ENCODE peak calls at places on chromosomes 1 and 21, in seven cellular contexts. One of them, this sample, is unnamed.

GRCh38 chr21:14875704-14876364 is 189.0 kb downstream of the NRIP1 start:
- DNase-seq in Calu3: peak
- DNase-seq in left ventricle myocardium inferior: no peak
- DNase-seq in stimulated activated CD4-positive, alpha-beta T cell treated with anti-CD3 and anti-CD28 coated beads, Interleukin-1b, Interleukin-23, amount 100 ng/mL, for 4 hours: no peak
- DNase-seq in activated naive CD8-positive, alpha-beta T cell treated with anti-CD3 and anti-CD28 coated beads, Interleukin-2, amount 50 U/mL, for 24 hours: no peak
- DNase-seq in central memory CD8-positive, alpha-beta T cell: no peak
- DNase-seq in right cardiac atrium: no peak
- DNase-seq in this sample: no peak

GRCh38 chr1:207495816-207496792 is at the start of gene CR1:
- DNase-seq in right cardiac atrium: peak
- DNase-seq in left ventricle myocardium inferior: peak
- DNase-seq in central memory CD8-positive, alpha-beta T cell: no peak
- DNase-seq in stimulated activated CD4-positive, alpha-beta T cell treated with anti-CD3 and anti-CD28 coated beads, Interleukin-1b, Interleukin-23, amount 100 ng/mL, for 4 hours: peak
- DNase-seq in Calu3: peak
- DNase-seq in activated naive CD8-positive, alpha-beta T cell treated with anti-CD3 and anti-CD28 coated beads, Interleukin-2, amount 50 U/mL, for 24 hours: peak
- DNase-seq in this sample: peak

GRCh38 chr1:24138481-24139158 is 4.3 kb downstream of the IL22RA1 start:
- DNase-seq in central memory CD8-positive, alpha-beta T cell: no peak
- DNase-seq in Calu3: no peak
- DNase-seq in left ventricle myocardium inferior: no peak
- DNase-seq in stimulated activated CD4-positive, alpha-beta T cell treated with anti-CD3 and anti-CD28 coated beads, Interleukin-1b, Interleukin-23, amount 100 ng/mL, for 4 hours: no peak
- DNase-seq in right cardiac atrium: no peak
- DNase-seq in activated naive CD8-positive, alpha-beta T cell treated with anti-CD3 and anti-CD28 coated beads, Interleukin-2, amount 50 U/mL, for 24 hours: no peak
- DNase-seq in this sample: no peak

GRCh38 chr1:202656951-202657646 is 53.2 kb downstream of the SYT2 start:
- DNase-seq in activated naive CD8-positive, alpha-beta T cell treated with anti-CD3 and anti-CD28 coated beads, Interleukin-2, amount 50 U/mL, for 24 hours: no peak
- DNase-seq in central memory CD8-positive, alpha-beta T cell: no peak
- DNase-seq in left ventricle myocardium inferior: no peak
- DNase-seq in stimulated activated CD4-positive, alpha-beta T cell treated with anti-CD3 and anti-CD28 coated beads, Interleukin-1b, Interleukin-23, amount 100 ng/mL, for 4 hours: no peak
- DNase-seq in right cardiac atrium: no peak
- DNase-seq in Calu3: peak
- DNase-seq in this sample: no peak

GRCh38 chr1:159008744-159009188 is 941 bp upstream of the IFI16 start:
- DNase-seq in activated naive CD8-positive, alpha-beta T cell treated with anti-CD3 and anti-CD28 coated beads, Interleukin-2, amount 50 U/mL, for 24 hours: peak
- DNase-seq in central memory CD8-positive, alpha-beta T cell: no peak
- DNase-seq in left ventricle myocardium inferior: no peak
- DNase-seq in stimulated activated CD4-positive, alpha-beta T cell treated with anti-CD3 and anti-CD28 coated beads, Interleukin-1b, Interleukin-23, amount 100 ng/mL, for 4 hours: peak
- DNase-seq in right cardiac atrium: no peak
- DNase-seq in Calu3: no peak
- DNase-seq in this sample: no peak

GRCh38 chr21:31714741-31715365 is 17.1 kb downstream of the SCAF4 start:
- DNase-seq in stimulated activated CD4-positive, alpha-beta T cell treated with anti-CD3 and anti-CD28 coated beads, Interleukin-1b, Interleukin-23, amount 100 ng/mL, for 4 hours: no peak
- DNase-seq in activated naive CD8-positive, alpha-beta T cell treated with anti-CD3 and anti-CD28 coated beads, Interleukin-2, amount 50 U/mL, for 24 hours: no peak
- DNase-seq in central memory CD8-positive, alpha-beta T cell: no peak
- DNase-seq in right cardiac atrium: no peak
- DNase-seq in left ventricle myocardium inferior: no peak
- DNase-seq in Calu3: no peak
- DNase-seq in this sample: no peak

GRCh38 chr1:77514871-77515776 is 167.3 kb downstream of the ZZZ3 start:
- DNase-seq in activated naive CD8-positive, alpha-beta T cell treated with anti-CD3 and anti-CD28 coated beads, Interleukin-2, amount 50 U/mL, for 24 hours: no peak
- DNase-seq in Calu3: no peak
- DNase-seq in left ventricle myocardium inferior: peak
- DNase-seq in right cardiac atrium: peak
- DNase-seq in stimulated activated CD4-positive, alpha-beta T cell treated with anti-CD3 and anti-CD28 coated beads, Interleukin-1b, Interleukin-23, amount 100 ng/mL, for 4 hours: no peak
- DNase-seq in central memory CD8-positive, alpha-beta T cell: no peak
- DNase-seq in this sample: no peak

GRCh38 chr1:201708085-201708512 is 120.9 kb upstream of the IPO9 start:
- DNase-seq in stimulated activated CD4-positive, alpha-beta T cell treated with anti-CD3 and anti-CD28 coated beads, Interleukin-1b, Interleukin-23, amount 100 ng/mL, for 4 hours: no peak
- DNase-seq in left ventricle myocardium inferior: no peak
- DNase-seq in right cardiac atrium: peak
- DNase-seq in central memory CD8-positive, alpha-beta T cell: no peak
- DNase-seq in Calu3: no peak
- DNase-seq in activated naive CD8-positive, alpha-beta T cell treated with anti-CD3 and anti-CD28 coated beads, Interleukin-2, amount 50 U/mL, for 24 hours: no peak
- DNase-seq in this sample: no peak

GRCh38 chr21:19368944-19369343 is 965.4 kb upstream of the TMPRSS15 start:
- DNase-seq in stimulated activated CD4-positive, alpha-beta T cell treated with anti-CD3 and anti-CD28 coated beads, Interleukin-1b, Interleukin-23, amount 100 ng/mL, for 4 hours: no peak
- DNase-seq in left ventricle myocardium inferior: no peak
- DNase-seq in right cardiac atrium: no peak
- DNase-seq in Calu3: no peak
- DNase-seq in activated naive CD8-positive, alpha-beta T cell treated with anti-CD3 and anti-CD28 coated beads, Interleukin-2, amount 50 U/mL, for 24 hours: no peak
- DNase-seq in central memory CD8-positive, alpha-beta T cell: no peak
- DNase-seq in this sample: no peak

GRCh38 chr1:211920141-211920572 is 89.6 kb upstream of the LPGAT1 start:
- DNase-seq in right cardiac atrium: no peak
- DNase-seq in activated naive CD8-positive, alpha-beta T cell treated with anti-CD3 and anti-CD28 coated beads, Interleukin-2, amount 50 U/mL, for 24 hours: no peak
- DNase-seq in central memory CD8-positive, alpha-beta T cell: no peak
- DNase-seq in Calu3: peak
- DNase-seq in stimulated activated CD4-positive, alpha-beta T cell treated with anti-CD3 and anti-CD28 coated beads, Interleukin-1b, Interleukin-23, amount 100 ng/mL, for 4 hours: no peak
- DNase-seq in left ventricle myocardium inferior: no peak
- DNase-seq in this sample: no peak

GRCh38 chr1:229155472-229155871 is 115.4 kb upstream of the RAB4A start:
- DNase-seq in right cardiac atrium: peak
- DNase-seq in Calu3: no peak
- DNase-seq in central memory CD8-positive, alpha-beta T cell: no peak
- DNase-seq in left ventricle myocardium inferior: peak
- DNase-seq in stimulated activated CD4-positive, alpha-beta T cell treated with anti-CD3 and anti-CD28 coated beads, Interleukin-1b, Interleukin-23, amount 100 ng/mL, for 4 hours: no peak
- DNase-seq in activated naive CD8-positive, alpha-beta T cell treated with anti-CD3 and anti-CD28 coated beads, Interleukin-2, amount 50 U/mL, for 24 hours: peak
- DNase-seq in this sample: no peak

GRCh38 chr21:31337991-31338891 is 5.8 kb downstream of the TIAM1 start:
- DNase-seq in Calu3: no peak
- DNase-seq in central memory CD8-positive, alpha-beta T cell: no peak
- DNase-seq in left ventricle myocardium inferior: no peak
- DNase-seq in activated naive CD8-positive, alpha-beta T cell treated with anti-CD3 and anti-CD28 coated beads, Interleukin-2, amount 50 U/mL, for 24 hours: no peak
- DNase-seq in right cardiac atrium: no peak
- DNase-seq in stimulated activated CD4-positive, alpha-beta T cell treated with anti-CD3 and anti-CD28 coated beads, Interleukin-1b, Interleukin-23, amount 100 ng/mL, for 4 hours: no peak
- DNase-seq in this sample: no peak

GRCh38 chr21:45531393-45532215 is 10.6 kb downstream of the SLC19A1 start:
- DNase-seq in stimulated activated CD4-positive, alpha-beta T cell treated with anti-CD3 and anti-CD28 coated beads, Interleukin-1b, Interleukin-23, amount 100 ng/mL, for 4 hours: no peak
- DNase-seq in activated naive CD8-positive, alpha-beta T cell treated with anti-CD3 and anti-CD28 coated beads, Interleukin-2, amount 50 U/mL, for 24 hours: no peak
- DNase-seq in left ventricle myocardium inferior: peak
- DNase-seq in central memory CD8-positive, alpha-beta T cell: no peak
- DNase-seq in right cardiac atrium: peak
- DNase-seq in Calu3: no peak
- DNase-seq in this sample: no peak

GRCh38 chr1:109814223-109814622 is 50.5 kb upstream of the EPS8L3 start:
- DNase-seq in activated naive CD8-positive, alpha-beta T cell treated with anti-CD3 and anti-CD28 coated beads, Interleukin-2, amount 50 U/mL, for 24 hours: no peak
- DNase-seq in stimulated activated CD4-positive, alpha-beta T cell treated with anti-CD3 and anti-CD28 coated beads, Interleukin-1b, Interleukin-23, amount 100 ng/mL, for 4 hours: no peak
- DNase-seq in left ventricle myocardium inferior: no peak
- DNase-seq in right cardiac atrium: no peak
- DNase-seq in central memory CD8-positive, alpha-beta T cell: no peak
- DNase-seq in Calu3: no peak
- DNase-seq in this sample: no peak

GRCh38 chr1:169201084-169201619 is 94.7 kb downstream of the ATP1B1 start:
- DNase-seq in right cardiac atrium: no peak
- DNase-seq in stimulated activated CD4-positive, alpha-beta T cell treated with anti-CD3 and anti-CD28 coated beads, Interleukin-1b, Interleukin-23, amount 100 ng/mL, for 4 hours: no peak
- DNase-seq in Calu3: no peak
- DNase-seq in activated naive CD8-positive, alpha-beta T cell treated with anti-CD3 and anti-CD28 coated beads, Interleukin-2, amount 50 U/mL, for 24 hours: no peak
- DNase-seq in left ventricle myocardium inferior: no peak
- DNase-seq in central memory CD8-positive, alpha-beta T cell: no peak
- DNase-seq in this sample: no peak

GRCh38 chr1:81414417-81415087 is 386.2 kb upstream of the ADGRL2 start:
- DNase-seq in left ventricle myocardium inferior: peak
- DNase-seq in central memory CD8-positive, alpha-beta T cell: no peak
- DNase-seq in Calu3: peak
- DNase-seq in stimulated activated CD4-positive, alpha-beta T cell treated with anti-CD3 and anti-CD28 coated beads, Interleukin-1b, Interleukin-23, amount 100 ng/mL, for 4 hours: no peak
- DNase-seq in activated naive CD8-positive, alpha-beta T cell treated with anti-CD3 and anti-CD28 coated beads, Interleukin-2, amount 50 U/mL, for 24 hours: peak
- DNase-seq in right cardiac atrium: peak
- DNase-seq in this sample: no peak

GRCh38 chr1:87941292-87941946 is 612.7 kb downstream of the LMO4 start:
- DNase-seq in right cardiac atrium: no peak
- DNase-seq in stimulated activated CD4-positive, alpha-beta T cell treated with anti-CD3 and anti-CD28 coated beads, Interleukin-1b, Interleukin-23, amount 100 ng/mL, for 4 hours: no peak
- DNase-seq in central memory CD8-positive, alpha-beta T cell: no peak
- DNase-seq in Calu3: no peak
- DNase-seq in left ventricle myocardium inferior: no peak
- DNase-seq in activated naive CD8-positive, alpha-beta T cell treated with anti-CD3 and anti-CD28 coated beads, Interleukin-2, amount 50 U/mL, for 24 hours: no peak
- DNase-seq in this sample: no peak

GRCh38 chr1:62321438-62321837 is 2.2 kb upstream of the KANK4 start:
- DNase-seq in central memory CD8-positive, alpha-beta T cell: no peak
- DNase-seq in activated naive CD8-positive, alpha-beta T cell treated with anti-CD3 and anti-CD28 coated beads, Interleukin-2, amount 50 U/mL, for 24 hours: no peak
- DNase-seq in stimulated activated CD4-positive, alpha-beta T cell treated with anti-CD3 and anti-CD28 coated beads, Interleukin-1b, Interleukin-23, amount 100 ng/mL, for 4 hours: no peak
- DNase-seq in left ventricle myocardium inferior: no peak
- DNase-seq in right cardiac atrium: no peak
- DNase-seq in Calu3: no peak
- DNase-seq in this sample: no peak

GRCh38 chr21:44402323-44403105 is 49.1 kb downstream of the TRPM2 start:
- DNase-seq in activated naive CD8-positive, alpha-beta T cell treated with anti-CD3 and anti-CD28 coated beads, Interleukin-2, amount 50 U/mL, for 24 hours: no peak
- DNase-seq in left ventricle myocardium inferior: no peak
- DNase-seq in right cardiac atrium: no peak
- DNase-seq in central memory CD8-positive, alpha-beta T cell: no peak
- DNase-seq in stimulated activated CD4-positive, alpha-beta T cell treated with anti-CD3 and anti-CD28 coated beads, Interleukin-1b, Interleukin-23, amount 100 ng/mL, for 4 hours: no peak
- DNase-seq in Calu3: no peak
- DNase-seq in this sample: no peak

GRCh38 chr1:54124472-54124871 is 28.3 kb downstream of the CDCP2 start:
- DNase-seq in central memory CD8-positive, alpha-beta T cell: no peak
- DNase-seq in right cardiac atrium: no peak
- DNase-seq in Calu3: peak
- DNase-seq in activated naive CD8-positive, alpha-beta T cell treated with anti-CD3 and anti-CD28 coated beads, Interleukin-2, amount 50 U/mL, for 24 hours: no peak
- DNase-seq in stimulated activated CD4-positive, alpha-beta T cell treated with anti-CD3 and anti-CD28 coated beads, Interleukin-1b, Interleukin-23, amount 100 ng/mL, for 4 hours: no peak
- DNase-seq in left ventricle myocardium inferior: no peak
- DNase-seq in this sample: no peak

This sample was measured in activated B cell treated with CpG ODN at 0.5 μM for 24 hours.